ENCODE peak calls at places on chromosome 7, in seven cellular contexts. J is HCT116, D is cardiac muscle cell, W is tibial artery, P is progenitor cell of endocrine pancreas, B is fibroblast of the aortic adventitia, A is Peyer's patch. M is an unnamed sample.

GRCh38 chr7:83475403-83475802 is 173.5 kb downstream of the SEMA3E start:
- DNase-seq in W (no peak), P (no peak), D (no peak), A (no peak), B (no peak), J (peak; percentile 12), M (peak; percentile 5)

GRCh38 chr7:128389085-128389814 is 20.5 kb downstream of the IMPDH1 start:
- DNase-seq in D (no peak), P (no peak), B (no peak), W (no peak), A (no peak), J (no peak), M (peak; percentile 31)

GRCh38 chr7:45048748-45049147 is 40.0 kb downstream of the NACAD start:
- DNase-seq in J (no peak), P (no peak), B (no peak), W (no peak), A (no peak), D (no peak), M (no peak)

GRCh38 chr7:115984105-115984504 is 46.5 kb downstream of the TFEC start:
- DNase-seq in B (peak; percentile 27), W (no peak), A (no peak), P (no peak), J (no peak), D (peak; percentile 2), M (no peak)

GRCh38 chr7:2785071-2785500 is 59.0 kb downstream of the GNA12 start:
- DNase-seq in J (no peak), A (no peak), B (peak; percentile 69), P (no peak), D (peak; percentile 42), W (no peak), M (no peak)

GRCh38 chr7:32346253-32346652 is 143.9 kb downstream of the LSM5 start:
- DNase-seq in J (no peak), B (no peak), D (no peak), A (no peak), P (no peak), W (no peak), M (no peak)

GRCh38 chr7:24717694-24718320 is 39.5 kb downstream of the GSDME start:
- DNase-seq in P (no peak), D (peak; percentile 56), W (no peak), B (no peak), J (no peak), A (no peak), M (no peak)

GRCh38 chr7:100753750-100754149 is 20.4 kb downstream of the ZAN start:
- DNase-seq in A (no peak), P (no peak), W (no peak), D (peak; percentile 16), J (no peak), B (peak; percentile 30), M (no peak)

GRCh38 chr7:140060788-140061606 is 1.8 kb downstream of the PARP12 start:
- DNase-seq in W (no peak), B (peak; percentile 47), J (no peak), P (no peak), D (peak; percentile 92), A (no peak), M (no peak)

GRCh38 chr7:28891192-28891872 is 66.8 kb downstream of the TRIL start:
- DNase-seq in W (no peak), B (no peak), P (no peak), D (no peak), A (no peak), J (no peak), M (no peak)

GRCh38 chr7:133481676-133482075 is 228.8 kb downstream of the EXOC4 start:
- DNase-seq in A (no peak), W (no peak), B (peak; percentile 78), J (no peak), D (peak; percentile 81), P (no peak), M (no peak)

GRCh38 chr7:105581066-105581811 is at the start of gene EFCAB10:
- DNase-seq in W (no peak), J (peak; percentile 56), B (peak; percentile 30), P (peak; percentile 79), D (peak; percentile 62), A (peak; percentile 40), M (peak; percentile 92)

GRCh38 chr7:27169658-27170493 is 4.2 kb downstream of the HOXA10 start:
- DNase-seq in D (no peak), J (no peak), B (no peak), P (no peak), W (no peak), A (no peak), M (peak; percentile 63)

GRCh38 chr7:37491919-37492694 is 43.4 kb upstream of the ELMO1 start:
- DNase-seq in P (peak; percentile 51), B (no peak), J (no peak), A (no peak), D (no peak), W (no peak), M (peak; percentile 67)

GRCh38 chr7:8590791-8591190 is 157.4 kb downstream of the NXPH1 start:
- DNase-seq in J (no peak), A (no peak), D (no peak), W (no peak), P (no peak), B (no peak), M (no peak)

GRCh38 chr7:128275651-128276050 is 34.6 kb downstream of the LEP start:
- DNase-seq in A (no peak), P (no peak), B (no peak), W (no peak), J (no peak), D (no peak), M (no peak)

GRCh38 chr7:13673290-13673689 is 316.2 kb downstream of the ETV1 start:
- DNase-seq in J (no peak), D (no peak), P (no peak), A (no peak), B (no peak), W (no peak), M (peak; percentile 1)

GRCh38 chr7:136234040-136234439 is 256.9 kb upstream of the MTPN start:
- DNase-seq in W (no peak), B (no peak), D (no peak), J (no peak), P (no peak), A (no peak), M (no peak)

GRCh38 chr7:135308583-135309327 is 75.1 kb downstream of the STRA8 start:
- DNase-seq in J (no peak), A (no peak), D (no peak), W (no peak), B (no peak), P (no peak), M (no peak)

GRCh38 chr7:25839084-25839769 is 312.8 kb upstream of the NFE2L3 start:
- DNase-seq in D (no peak), B (no peak), A (no peak), P (no peak), W (no peak), J (no peak), M (no peak)

GRCh38 chr7:16611711-16612110 is 33.8 kb downstream of the ANKMY2 start:
- DNase-seq in D (no peak), P (no peak), A (no peak), B (no peak), J (no peak), W (no peak), M (no peak)

GRCh38 chr7:2959828-2960599 is 83.7 kb downstream of the CARD11 start:
- DNase-seq in A (peak; percentile 3), P (no peak), W (no peak), J (no peak), D (no peak), B (no peak), M (no peak)

DNA sequence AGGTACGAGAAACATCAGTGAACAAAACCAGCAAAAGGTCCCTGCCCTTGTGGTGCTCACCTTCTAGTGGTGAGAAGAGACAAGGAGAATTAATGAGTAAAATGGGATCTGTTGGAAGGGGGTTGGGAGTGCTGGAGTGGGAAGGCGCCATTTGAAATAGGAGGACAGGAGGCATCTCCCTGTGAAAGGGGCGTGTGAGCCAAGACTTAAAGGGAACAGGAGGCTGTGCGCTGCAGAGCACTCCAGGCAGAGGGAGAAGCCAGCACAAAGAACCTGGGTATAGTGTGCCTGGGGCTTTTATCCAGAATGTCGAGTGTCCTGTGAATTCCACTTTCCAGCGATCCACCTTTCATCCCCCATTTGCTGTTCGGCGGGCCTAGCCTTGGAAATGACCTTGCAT is 497.9 kb upstream of the GALNT17 start:
- DNase-seq in W (no peak), B (no peak), J (no peak), A (no peak), D (no peak), P (no peak), M (no peak)
- TF ChIP-seq CTCF in W (no peak), B (no peak), J (no peak), A (no peak), D (no peak), P (no peak), M (no peak)

DNA sequence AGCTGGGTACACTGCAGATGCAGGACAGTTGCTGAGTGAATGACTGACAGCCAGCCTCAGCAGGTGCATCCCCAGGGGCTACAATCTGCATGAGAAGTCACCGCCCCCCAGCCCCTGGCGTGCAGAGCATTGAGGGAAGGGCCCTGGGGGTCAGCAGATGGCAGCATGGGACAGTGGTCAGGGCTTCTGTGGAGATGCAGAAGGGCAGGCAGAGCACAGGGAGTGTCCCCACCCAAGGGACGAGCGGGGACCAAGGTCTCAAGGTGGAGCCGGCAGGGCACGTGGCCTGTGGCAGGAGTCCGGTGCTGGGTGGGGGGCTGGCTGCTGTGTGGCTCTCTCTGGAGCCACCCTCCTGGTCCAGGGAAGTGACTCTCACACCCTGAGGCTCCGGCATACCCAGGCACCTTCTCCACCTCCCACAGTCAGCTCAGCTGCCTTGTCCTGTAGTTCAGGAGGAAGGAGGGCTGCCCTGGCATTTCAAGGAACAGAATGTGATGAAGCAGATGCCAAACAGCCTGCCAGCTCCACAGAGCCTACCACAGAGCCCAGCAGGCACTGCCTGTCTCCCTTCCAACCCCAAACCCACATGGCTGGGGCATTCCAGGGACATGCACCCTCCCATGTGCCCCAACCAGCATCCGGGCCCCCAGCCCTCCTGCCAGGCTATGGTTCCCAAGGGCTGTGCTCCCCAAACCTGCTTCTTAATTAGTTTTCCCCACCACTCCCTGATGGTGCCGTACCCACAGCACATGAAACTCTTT is 114.5 kb downstream of the TMEM130 start:
- DNase-seq in J (no peak), P (no peak), B (no peak), D (no peak), A (no peak), W (peak; percentile 28), M (no peak)
- TF ChIP-seq CTCF in J (peak; percentile 67), P (no peak), B (no peak), D (no peak), A (no peak), W (peak; percentile 23), M (no peak)

GRCh38 chr7:70775570-70776156 is 356.3 kb upstream of the GALNT17 start:
- DNase-seq in J (no peak), A (no peak), D (peak; percentile 8), B (peak; percentile 39), P (no peak), W (no peak), M (no peak)
- TF ChIP-seq CTCF in J (no peak), A (peak; percentile 20), D (peak; percentile 8), B (peak; percentile 24), P (peak; percentile 30), W (no peak), M (no peak)

GRCh38 chr7:97149843-97150242 is 32.3 kb downstream of the SDHAF3 start:
- DNase-seq in J (no peak), W (no peak), P (no peak), A (no peak), B (peak; percentile 32), D (no peak), M (no peak)

DNA sequence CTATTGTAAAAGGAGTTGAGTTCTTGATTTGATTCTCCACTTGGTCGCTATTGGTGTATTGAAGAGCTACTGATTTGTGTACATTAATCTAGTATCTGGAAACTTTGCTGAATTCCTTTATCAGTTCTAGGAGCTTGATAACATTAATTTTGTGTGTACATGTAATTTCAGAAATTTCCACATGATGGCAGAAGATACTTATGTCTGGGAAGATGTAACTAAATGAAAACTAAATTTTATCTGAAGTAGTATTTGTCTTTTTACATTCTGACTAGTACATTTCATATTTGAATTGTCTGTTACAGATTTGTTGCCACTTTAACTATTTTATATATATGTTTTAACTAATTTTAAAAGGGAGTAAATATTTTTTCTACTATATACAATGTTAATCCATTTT is 27.6 kb downstream of the SDHAF3 start:
- DNase-seq in P (no peak), A (no peak), W (no peak), J (no peak), B (peak; percentile 68), D (peak; percentile 58), M (no peak)
- TF ChIP-seq CTCF in P (peak; percentile 48), A (peak; percentile 58), W (no peak), J (peak; percentile 47), B (peak; percentile 51), D (peak; percentile 45), M (no peak)